ENCODE peak calls at places on chromosome 2, in six cellular contexts. One of them, this sample, is unnamed.
A peak's percentile ranks its signal among the peaks of the same experiment; 100 is the strongest.

GRCh38 chr2:207227062-207227748 is 61.5 kb upstream of the KLF7 start:
- DNase-seq in NCI-H2029 treated with DMSO at 0.1 percent for 48 hours: no peak
- DNase-seq in putamen: peak; percentile 86
- DNase-seq in astrocyte of the spinal cord: peak; percentile 65
- DNase-seq in AG20443: no peak
- DNase-seq in epithelial cell of esophagus: no peak
- DNase-seq in this sample: peak; percentile 86

GRCh38 chr2:204140258-204140657 is 203.7 kb downstream of the ICOS start:
- DNase-seq in NCI-H2029 treated with DMSO at 0.1 percent for 48 hours: no peak
- DNase-seq in putamen: no peak
- DNase-seq in astrocyte of the spinal cord: no peak
- DNase-seq in AG20443: no peak
- DNase-seq in epithelial cell of esophagus: no peak
- DNase-seq in this sample: no peak

GRCh38 chr2:10079192-10079930 is 850 bp downstream of the CYS1 start:
- DNase-seq in NCI-H2029 treated with DMSO at 0.1 percent for 48 hours: no peak
- DNase-seq in putamen: no peak
- DNase-seq in astrocyte of the spinal cord: peak; percentile 88
- DNase-seq in AG20443: peak; percentile 84
- DNase-seq in epithelial cell of esophagus: peak; percentile 32
- DNase-seq in this sample: peak; percentile 28

GRCh38 chr2:98768765-98769476 is 38.0 kb upstream of the MGAT4A start:
- DNase-seq in NCI-H2029 treated with DMSO at 0.1 percent for 48 hours: peak; percentile 69
- DNase-seq in putamen: no peak
- DNase-seq in astrocyte of the spinal cord: peak; percentile 62
- DNase-seq in AG20443: no peak
- DNase-seq in epithelial cell of esophagus: no peak
- DNase-seq in this sample: peak; percentile 38

GRCh38 chr2:2243666-2244065 is 87.4 kb downstream of the MYT1L start:
- DNase-seq in NCI-H2029 treated with DMSO at 0.1 percent for 48 hours: no peak
- DNase-seq in putamen: no peak
- DNase-seq in astrocyte of the spinal cord: no peak
- DNase-seq in AG20443: peak; percentile 60
- DNase-seq in epithelial cell of esophagus: no peak
- DNase-seq in this sample: no peak

GRCh38 chr2:109382946-109383345 is 230.8 kb downstream of the SEPTIN10 start:
- DNase-seq in NCI-H2029 treated with DMSO at 0.1 percent for 48 hours: peak; percentile 90
- DNase-seq in putamen: peak; percentile 32
- DNase-seq in astrocyte of the spinal cord: peak; percentile 64
- DNase-seq in AG20443: peak; percentile 86
- DNase-seq in epithelial cell of esophagus: peak; percentile 45
- DNase-seq in this sample: peak; percentile 81

GRCh38 chr2:46142546-46143329 is 154.5 kb upstream of the EPAS1 start:
- DNase-seq in NCI-H2029 treated with DMSO at 0.1 percent for 48 hours: no peak
- DNase-seq in putamen: peak; percentile 13
- DNase-seq in astrocyte of the spinal cord: no peak
- DNase-seq in AG20443: no peak
- DNase-seq in epithelial cell of esophagus: peak; percentile 68
- DNase-seq in this sample: peak; percentile 22

GRCh38 chr2:29228276-29228675 is 113.1 kb downstream of the CLIP4 start:
- DNase-seq in NCI-H2029 treated with DMSO at 0.1 percent for 48 hours: no peak
- DNase-seq in putamen: no peak
- DNase-seq in astrocyte of the spinal cord: peak; percentile 37
- DNase-seq in AG20443: no peak
- DNase-seq in epithelial cell of esophagus: peak; percentile 29
- DNase-seq in this sample: no peak

GRCh38 chr2:207122914-207123744 is 42.6 kb downstream of the KLF7 start:
- DNase-seq in NCI-H2029 treated with DMSO at 0.1 percent for 48 hours: no peak
- DNase-seq in putamen: no peak
- DNase-seq in astrocyte of the spinal cord: no peak
- DNase-seq in AG20443: no peak
- DNase-seq in epithelial cell of esophagus: peak; percentile 44
- DNase-seq in this sample: no peak

GRCh38 chr2:96642564-96643350 is at the start of gene FER1L5:
- DNase-seq in NCI-H2029 treated with DMSO at 0.1 percent for 48 hours: no peak
- DNase-seq in putamen: peak; percentile 73
- DNase-seq in astrocyte of the spinal cord: peak; percentile 59
- DNase-seq in AG20443: peak; percentile 53
- DNase-seq in epithelial cell of esophagus: peak; percentile 37
- DNase-seq in this sample: peak; percentile 75

GRCh38 chr2:227163445-227163997 is 484 bp downstream of the COL4A4 start:
- DNase-seq in NCI-H2029 treated with DMSO at 0.1 percent for 48 hours: no peak
- DNase-seq in putamen: no peak
- DNase-seq in astrocyte of the spinal cord: no peak
- DNase-seq in AG20443: peak; percentile 17
- DNase-seq in epithelial cell of esophagus: no peak
- DNase-seq in this sample: no peak

GRCh38 chr2:32947076-32947483 is 327 bp downstream of the LTBP1 start:
- DNase-seq in NCI-H2029 treated with DMSO at 0.1 percent for 48 hours: no peak
- DNase-seq in putamen: no peak
- DNase-seq in astrocyte of the spinal cord: no peak
- DNase-seq in AG20443: peak; percentile 49
- DNase-seq in epithelial cell of esophagus: no peak
- DNase-seq in this sample: no peak

GRCh38 chr2:232508246-232508645 is 11.9 kb upstream of the PRSS56 start:
- DNase-seq in NCI-H2029 treated with DMSO at 0.1 percent for 48 hours: no peak
- DNase-seq in putamen: no peak
- DNase-seq in astrocyte of the spinal cord: no peak
- DNase-seq in AG20443: no peak
- DNase-seq in epithelial cell of esophagus: no peak
- DNase-seq in this sample: no peak

GRCh38 chr2:33013684-33014110 is 66.9 kb downstream of the LTBP1 start:
- DNase-seq in NCI-H2029 treated with DMSO at 0.1 percent for 48 hours: no peak
- DNase-seq in putamen: no peak
- DNase-seq in astrocyte of the spinal cord: peak; percentile 58
- DNase-seq in AG20443: no peak
- DNase-seq in epithelial cell of esophagus: peak; percentile 51
- DNase-seq in this sample: no peak

GRCh38 chr2:219459460-219460311 is 25.0 kb downstream of the SPEG start:
- DNase-seq in NCI-H2029 treated with DMSO at 0.1 percent for 48 hours: no peak
- DNase-seq in putamen: no peak
- DNase-seq in astrocyte of the spinal cord: peak; percentile 52
- DNase-seq in AG20443: peak; percentile 91
- DNase-seq in epithelial cell of esophagus: peak; percentile 42
- DNase-seq in this sample: peak; percentile 40

GRCh38 chr2:32702303-32703064 is 74.6 kb downstream of the TTC27 start:
- DNase-seq in NCI-H2029 treated with DMSO at 0.1 percent for 48 hours: no peak
- DNase-seq in putamen: no peak
- DNase-seq in astrocyte of the spinal cord: no peak
- DNase-seq in AG20443: no peak
- DNase-seq in epithelial cell of esophagus: no peak
- DNase-seq in this sample: no peak

GRCh38 chr2:152034257-152034801 is 64.5 kb downstream of the CACNB4 start:
- DNase-seq in NCI-H2029 treated with DMSO at 0.1 percent for 48 hours: no peak
- DNase-seq in putamen: no peak
- DNase-seq in astrocyte of the spinal cord: no peak
- DNase-seq in AG20443: no peak
- DNase-seq in epithelial cell of esophagus: no peak
- DNase-seq in this sample: no peak

This sample was measured in Ammon's horn.